ENCODE peak calls at places on chromosomes 1 and 21, in four cellular contexts. E is A549, W is epithelial cell of esophagus, L is sigmoid colon. C is an unnamed sample.

GRCh38 chr21:37829043-37829442 is 87.2 kb downstream of the KCNJ6 start:
- DNase-seq in W (no peak), E (no peak), L (no peak), C (no peak)

GRCh38 chr1:16449065-16449464 is 8.5 kb downstream of the NECAP2 start:
- DNase-seq in W (no peak), E (no peak), L (no peak), C (no peak)

GRCh38 chr1:91736999-91737615 is 148.8 kb downstream of the TGFBR3 start:
- DNase-seq in W (peak; percentile 91), L (peak; percentile 81), E (peak; percentile 86), C (no peak)

GRCh38 chr21:37368536-37369279 is 2.1 kb downstream of the DYRK1A start:
- DNase-seq in L (no peak), E (no peak), W (peak; percentile 89), C (peak; percentile 22)

GRCh38 chr1:67159233-67159632 is 7.0 kb upstream of the IL23R start:
- DNase-seq in E (no peak), W (peak; percentile 91), L (no peak), C (no peak)

GRCh38 chr1:244242446-244242845 is 191.4 kb downstream of the ZBTB18 start:
- DNase-seq in E (no peak), W (no peak), L (no peak), C (peak; percentile 37)

GRCh38 chr1:59015708-59016107 is 231.9 kb upstream of the JUN start:
- DNase-seq in L (no peak), E (peak; percentile 18), W (peak; percentile 94), C (no peak)

GRCh38 chr1:204975568-204976235 is 67.3 kb upstream of the CNTN2 start:
- DNase-seq in L (no peak), W (peak; percentile 54), E (peak; percentile 41), C (peak; percentile 46)

GRCh38 chr1:55712148-55712547 is 497.0 kb upstream of the USP24 start:
- DNase-seq in L (no peak), W (no peak), E (no peak), C (no peak)

GRCh38 chr1:203287109-203287893 is 18.0 kb upstream of the BTG2 start:
- DNase-seq in L (peak; percentile 82), W (no peak), E (no peak), C (peak; percentile 97)

GRCh38 chr1:94236630-94237290 is 624 bp downstream of the ARHGAP29 start:
- DNase-seq in W (peak; percentile 68), L (peak; percentile 70), E (peak; percentile 50), C (peak; percentile 9)

GRCh38 chr1:7136166-7136953 is 351.1 kb downstream of the CAMTA1 start:
- DNase-seq in W (no peak), E (no peak), L (no peak), C (no peak)

GRCh38 chr1:97832490-97832889 is 88.3 kb downstream of the DPYD start:
- DNase-seq in L (no peak), E (no peak), W (no peak), C (no peak)

GRCh38 chr1:228956864-228957263 is 221.6 kb downstream of the RHOU start:
- DNase-seq in L (no peak), E (no peak), W (no peak), C (no peak)

GRCh38 chr1:225655509-225656258 is 2.8 kb upstream of the ENAH start:
- DNase-seq in W (peak; percentile 97), L (peak; percentile 86), E (peak; percentile 94), C (peak; percentile 30)

GRCh38 chr1:6730889-6731288 is 29.3 kb upstream of the DNAJC11 start:
- DNase-seq in W (no peak), E (no peak), L (peak; percentile 6), C (no peak)

GRCh38 chr1:6359568-6360496 is 33.7 kb downstream of the ACOT7 start:
- DNase-seq in L (peak; percentile 86), E (peak; percentile 48), W (peak; percentile 41), C (peak; percentile 92)

GRCh38 chr1:20787775-20788488 is 825 bp upstream of the HP1BP3 start:
- DNase-seq in W (peak; percentile 66), E (peak; percentile 56), L (no peak), C (peak; percentile 22)

GRCh38 chr1:1770102-1770501 is 8.2 kb downstream of the NADK start:
- DNase-seq in W (no peak), E (no peak), L (no peak), C (no peak)

GRCh38 chr1:161197560-161198205 is 1.2 kb downstream of the ADAMTS4 start:
- DNase-seq in L (no peak), W (no peak), E (no peak), C (no peak)
- H3K4me3 ChIP-seq in L (peak overlapping the region; percentile 39), W (no peak overlapping the region), E (no peak overlapping the region), C (no peak overlapping the region)

DNA sequence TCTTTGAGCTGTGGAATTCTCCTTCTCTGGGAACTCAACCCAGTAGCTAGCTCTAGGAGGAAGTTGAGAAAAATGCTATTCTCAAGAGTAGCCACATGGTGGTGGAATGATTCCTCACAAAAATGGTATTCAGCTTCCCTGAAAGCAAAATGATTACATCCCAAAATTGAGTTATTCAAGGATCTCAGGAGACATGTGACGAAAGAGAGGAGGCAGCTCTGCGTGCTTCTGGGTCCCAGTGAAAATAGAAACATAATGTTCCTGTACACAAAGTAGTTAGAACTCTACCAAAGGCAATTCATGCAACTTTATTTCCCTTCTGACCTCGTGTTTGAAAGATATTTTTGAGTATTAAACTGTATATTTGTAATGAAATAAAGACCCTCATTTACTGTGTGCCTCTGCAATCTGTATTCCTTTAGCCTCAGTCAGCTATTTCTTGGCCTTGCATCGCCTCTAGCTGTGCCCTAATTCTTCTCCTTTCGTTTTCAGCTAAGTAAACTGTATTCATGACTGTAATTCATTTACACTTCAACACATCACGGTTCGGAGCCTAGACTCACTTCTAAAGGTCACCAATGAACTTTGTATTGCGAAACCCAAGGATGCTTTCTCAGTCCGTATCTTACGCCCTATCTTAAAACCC is 167.3 kb downstream of the FASLG start:
- DNase-seq in W (peak; percentile 68), E (peak; percentile 75), L (peak; percentile 77), C (peak; percentile 21)
- TF ChIP-seq CTCF in W (peak; percentile 75), E (peak; percentile 85), L (peak; percentile 50), C (peak; percentile 38)

GRCh38 chr21:42221581-42222345 is 2.8 kb downstream of the ABCG1 start:
- DNase-seq in W (peak; percentile 67), L (peak; percentile 86), E (no peak), C (no peak)
- H3K4me3 ChIP-seq in W (no peak overlapping the region), L (peak overlapping the region; percentile 19), E (no peak overlapping the region), C (no peak overlapping the region)

GRCh38 chr21:42521805-42522204 is 8.2 kb downstream of the SLC37A1 start:
- DNase-seq in E (no peak), W (no peak), L (peak; percentile 49), C (no peak)

GRCh38 chr21:42522271-42522670 is 8.6 kb downstream of the SLC37A1 start:
- DNase-seq in W (no peak), L (peak; percentile 40), E (no peak), C (no peak)

GRCh38 chr21:42521384-42521783 is 7.7 kb downstream of the SLC37A1 start:
- DNase-seq in E (no peak), W (no peak), L (peak; percentile 27), C (no peak)

GRCh38 chr21:42522771-42523170 is 9.1 kb downstream of the SLC37A1 start:
- DNase-seq in L (peak; percentile 60), W (no peak), E (no peak), C (no peak)

GRCh38 chr21:42520628-42521253 is 7.1 kb downstream of the SLC37A1 start:
- DNase-seq in W (no peak), E (no peak), L (peak; percentile 51), C (no peak)
- TF ChIP-seq CTCF in W (peak; percentile 12), E (no peak), L (no peak), C (no peak)

DNA sequence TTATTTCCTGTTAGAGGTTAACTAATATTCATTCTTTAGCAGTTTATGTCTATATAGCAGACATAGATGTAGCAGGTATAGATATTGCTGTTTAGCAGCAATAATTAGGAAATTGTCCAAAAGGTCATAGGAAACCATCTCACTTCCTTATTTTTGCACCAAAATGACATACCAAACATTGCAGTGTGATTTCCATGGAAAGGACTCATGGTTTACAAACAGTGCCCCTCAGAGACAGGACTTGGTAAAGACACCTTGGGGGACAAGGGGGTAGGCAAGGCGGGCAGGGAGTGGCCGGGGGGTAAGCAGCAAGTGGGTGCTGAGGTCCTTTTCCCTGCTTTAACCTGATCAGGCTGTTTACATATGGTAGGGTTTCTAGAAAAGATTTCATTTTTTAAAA is 30.5 kb downstream of the BATF3 start:
- DNase-seq in W (no peak), E (peak; percentile 53), L (no peak), C (peak; percentile 41)
- H3K4me3 ChIP-seq in W (no peak overlapping the region), E (no peak overlapping the region), L (no peak overlapping the region), C (no peak overlapping the region)

GRCh38 chr1:156750191-156750931 is 1.1 kb downstream of the HDGF start:
- DNase-seq in W (peak; percentile 89), E (peak; percentile 22), L (no peak), C (peak; percentile 60)

GRCh38 chr1:156752843-156753486 is 1.5 kb upstream of the HDGF start:
- DNase-seq in E (peak; percentile 11), W (peak; percentile 18), L (no peak), C (no peak)

GRCh38 chr1:156750932-156751723 is at the start of gene HDGF:
- DNase-seq in W (peak; percentile 42), E (peak; percentile 35), L (peak; percentile 85), C (peak; percentile 60)

GRCh38 chr1:156754219-156754618 is 2.7 kb upstream of the HDGF start:
- DNase-seq in W (no peak), E (no peak), L (no peak), C (no peak)

GRCh38 chr1:156751724-156752481 is 428 bp upstream of the HDGF start:
- DNase-seq in E (peak; percentile 96), L (peak; percentile 99), W (peak; percentile 98), C (peak; percentile 98)
- TF ChIP-seq CTCF in E (no peak), L (no peak), W (no peak), C (no peak)

GRCh38 chr1:224450164-224450955 is 15.8 kb upstream of the WDR26 start:
- DNase-seq in L (no peak), W (no peak), E (no peak), C (no peak)

GRCh38 chr1:224447971-224448370 is 13.4 kb upstream of the WDR26 start:
- DNase-seq in W (no peak), E (no peak), L (no peak), C (no peak)

GRCh38 chr1:224450956-224451350 is 16.4 kb upstream of the WDR26 start:
- DNase-seq in W (peak; percentile 89), E (no peak), L (no peak), C (no peak)

GRCh38 chr1:224448428-224449017 is 13.9 kb upstream of the WDR26 start:
- DNase-seq in W (no peak), E (no peak), L (no peak), C (no peak)

DNA sequence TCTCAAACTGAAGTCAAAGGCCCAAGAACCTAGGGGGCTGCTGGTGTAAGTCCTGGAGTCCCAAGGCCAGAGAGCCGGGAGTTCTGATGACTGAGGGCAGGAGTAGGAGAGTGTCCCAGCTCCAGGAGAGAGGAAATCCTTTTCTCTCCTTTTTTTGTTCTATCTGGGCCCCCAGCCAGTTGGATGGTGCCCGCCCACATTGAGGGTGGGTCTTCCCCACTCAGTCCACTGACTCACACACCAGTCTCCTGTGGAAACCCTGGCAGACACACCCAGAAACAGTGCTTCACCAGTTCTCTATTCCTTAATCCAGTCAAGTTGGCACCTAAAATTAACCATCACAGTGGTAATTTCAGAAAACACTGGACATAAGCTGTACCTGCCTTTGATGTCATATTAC is 12.7 kb upstream of the WDR26 start:
- DNase-seq in E (no peak), L (no peak), W (peak; percentile 75), C (no peak)
- H3K4me3 ChIP-seq in E (no peak overlapping the region), L (no peak overlapping the region), W (no peak overlapping the region), C (no peak overlapping the region)

C was measured in GM12865.